ENCODE peak calls at places on chromosomes 3 and 15, in five cellular contexts. M is PC-9, J is body of pancreas, R is kidney epithelial cell, D is SK-N-SH. W is an unnamed sample.

GRCh38 chr15:41790756-41791546 is 16.7 kb downstream of the MAPKBP1 start:
- DNase-seq in M (peak; percentile 41), J (no peak), R (peak; percentile 82), D (no peak), W (no peak)

GRCh38 chr15:37109952-37110630 is 9.7 kb upstream of the MEIS2 start:
- DNase-seq in M (no peak), J (no peak), R (no peak), D (peak; percentile 51), W (peak; percentile 29)

GRCh38 chr15:62047278-62047847 is 12.9 kb downstream of the VPS13C start:
- DNase-seq in M (no peak), J (no peak), R (no peak), D (no peak), W (no peak)

GRCh38 chr3:153783106-153783505 is 338.1 kb upstream of the ARHGEF26 start:
- DNase-seq in M (no peak), J (no peak), R (no peak), D (no peak), W (no peak)

GRCh38 chr15:72353266-72353665 is 22.5 kb downstream of the HEXA start:
- DNase-seq in M (no peak), J (no peak), R (no peak), D (no peak), W (no peak)

GRCh38 chr15:70491183-70491621 is 272.2 kb downstream of the UACA start:
- DNase-seq in M (no peak), J (no peak), R (no peak), D (no peak), W (no peak)

GRCh38 chr15:67038721-67039120 is 26.7 kb upstream of the SMAD3 start:
- DNase-seq in M (no peak), J (no peak), R (no peak), D (no peak), W (no peak)

GRCh38 chr3:62186967-62187366 is 186.4 kb downstream of the FEZF2 start:
- DNase-seq in M (no peak), J (no peak), R (no peak), D (no peak), W (no peak)

GRCh38 chr3:128367221-128367620 is 99.5 kb downstream of the DNAJB8 start:
- DNase-seq in M (no peak), J (no peak), R (no peak), D (no peak), W (no peak)

GRCh38 chr15:77599899-77600298 is 32.8 kb downstream of the LINGO1 start:
- DNase-seq in M (no peak), J (no peak), R (no peak), D (peak; percentile 68), W (no peak)

GRCh38 chr3:45940781-45941365 is 2.4 kb upstream of the CXCR6 start:
- DNase-seq in M (peak; percentile 45), J (no peak), R (no peak), D (no peak), W (no peak)

GRCh38 chr3:51982838-51983577 is at the start of gene ACY1:
- DNase-seq in M (peak; percentile 95), J (peak; percentile 90), R (no peak), D (peak; percentile 97), W (peak; percentile 89)

GRCh38 chr3:194072097-194072428 is 63.9 kb upstream of the HES1 start:
- DNase-seq in M (no peak), J (no peak), R (no peak), D (no peak), W (no peak)

GRCh38 chr3:10273697-10274305 is 18.9 kb downstream of the GHRL start:
- DNase-seq in M (no peak), J (no peak), R (no peak), D (no peak), W (no peak)

GRCh38 chr3:5226783-5227182 is 39.3 kb downstream of the EDEM1 start:
- DNase-seq in M (no peak), J (no peak), R (no peak), D (peak; percentile 38), W (no peak)

GRCh38 chr3:48413611-48414010 is 16.3 kb downstream of the PLXNB1 start:
- DNase-seq in M (no peak), J (no peak), R (no peak), D (no peak), W (no peak)

GRCh38 chr15:61011576-61012336 is 217.3 kb downstream of the RORA start:
- DNase-seq in M (no peak), J (no peak), R (no peak), D (no peak), W (no peak)

GRCh38 chr3:7423995-7424394 is 563.1 kb downstream of the GRM7 start:
- DNase-seq in M (no peak), J (no peak), R (no peak), D (no peak), W (no peak)

GRCh38 chr3:7421065-7421464 is 560.1 kb downstream of the GRM7 start:
- DNase-seq in M (no peak), J (no peak), R (no peak), D (no peak), W (no peak)
- TF ChIP-seq CTCF in M (peak; percentile 41), J (no peak), R (no peak), D (no peak), W (no peak)

DNA sequence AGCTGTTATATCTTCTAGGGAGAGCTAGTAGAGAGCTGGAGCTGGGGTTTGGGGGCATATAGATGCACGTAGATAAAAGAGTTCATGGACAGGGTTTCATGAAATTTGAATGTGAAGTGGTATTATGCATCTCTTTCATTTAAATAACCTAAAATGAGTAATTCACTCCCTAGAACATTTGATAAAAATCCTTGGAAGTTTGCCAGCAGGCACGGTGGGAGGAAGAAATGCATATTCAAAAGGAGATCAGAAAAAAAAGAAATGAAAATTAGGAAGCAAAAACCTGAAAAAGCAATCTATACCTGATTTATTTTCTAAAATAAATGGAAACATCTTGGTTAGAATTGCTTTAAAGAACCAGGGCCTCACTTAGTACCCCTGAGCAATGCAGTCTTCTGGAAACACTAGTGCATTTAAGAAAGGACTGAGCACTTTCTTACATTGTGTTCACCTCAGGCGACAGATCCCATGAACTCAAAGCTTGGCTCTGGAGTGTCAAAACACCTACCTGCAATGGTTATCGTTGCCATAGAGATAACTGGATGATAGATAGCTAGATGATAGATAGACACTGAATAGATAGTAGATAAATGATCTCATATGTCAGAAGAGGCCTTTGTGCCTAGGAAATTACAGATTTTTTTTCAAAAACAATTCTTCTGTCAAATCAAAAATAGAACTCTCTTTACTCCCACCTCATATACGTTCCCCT is 458.6 kb upstream of the THRB start:
- DNase-seq in M (no peak), J (no peak), R (no peak), D (no peak), W (no peak)
- TF ChIP-seq CTCF in M (no peak), J (no peak), R (no peak), D (no peak), W (no peak)

GRCh38 chr15:22902046-22902445 is 63.6 kb downstream of the NIPA2 start:
- DNase-seq in M (no peak), J (no peak), R (no peak), D (no peak), W (no peak)

GRCh38 chr15:22903961-22904534 is 65.6 kb downstream of the NIPA2 start:
- DNase-seq in M (no peak), J (peak; percentile 98), R (no peak), D (no peak), W (no peak)

GRCh38 chr15:22902981-22903380 is 64.5 kb downstream of the NIPA2 start:
- DNase-seq in M (no peak), J (no peak), R (no peak), D (no peak), W (no peak)

GRCh38 chr15:22903427-22903826 is 65.0 kb downstream of the NIPA2 start:
- DNase-seq in M (no peak), J (no peak), R (no peak), D (no peak), W (no peak)

DNA sequence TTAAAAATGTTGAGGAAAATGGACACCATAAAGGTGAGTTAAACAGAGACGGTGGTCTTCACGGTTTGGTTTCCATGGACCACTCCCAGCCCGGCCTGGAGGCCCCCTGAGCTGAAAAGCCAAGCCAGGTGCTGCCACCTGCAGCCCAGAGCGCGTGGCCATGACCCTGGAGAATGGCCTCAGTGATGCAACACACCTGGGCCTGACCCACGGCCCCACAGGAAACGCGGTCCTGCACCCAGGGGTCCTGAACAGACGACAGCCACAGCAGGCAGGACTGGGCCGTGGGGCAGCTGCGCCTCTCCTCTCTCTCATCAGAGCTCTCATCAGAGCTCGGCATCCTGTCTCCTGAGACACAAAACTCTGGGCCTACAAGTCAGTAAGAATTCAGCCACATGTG is 64.1 kb downstream of the NIPA2 start:
- DNase-seq in M (no peak), J (no peak), R (no peak), D (no peak), W (no peak)
- TF ChIP-seq CTCF in M (no peak), J (no peak), R (no peak), D (no peak), W (no peak)

GRCh38 chr3:107676469-107677309 is 153.9 kb downstream of the BBX start:
- DNase-seq in M (no peak), J (no peak), R (no peak), D (peak; percentile 29), W (no peak)
- TF ChIP-seq CTCF in M (peak; percentile 86), J (peak; percentile 35), R (peak; percentile 33), D (peak; percentile 74), W (peak; percentile 54)

GRCh38 chr3:86245360-86245759 is 745.6 kb downstream of the VGLL3 start:
- DNase-seq in M (no peak), J (no peak), R (no peak), D (peak; percentile 15), W (no peak)
- TF ChIP-seq CTCF in M (peak; percentile 49), J (no peak), R (peak; percentile 46), D (peak; percentile 45), W (no peak)

GRCh38 chr15:83654379-83655236 is 685 bp downstream of the ADAMTSL3 start:
- DNase-seq in M (no peak), J (peak; percentile 44), R (no peak), D (no peak), W (no peak)
- TF ChIP-seq CTCF in M (no peak), J (no peak), R (peak; percentile 13), D (no peak), W (no peak)